ENCODE peak calls at places on chromosomes 6 and 20, in nine cellular contexts. S is esophagus muscularis mucosa, W is ovary, U is HepG2, Z is tibial nerve, O is stomach, B is GM12878, L is SK-N-SH, H is H1. X is an unnamed sample.
A peak's percentile ranks its signal among the peaks of the same experiment; 100 is the strongest.

GRCh38 chr6:138970856-138971425 is 17.1 kb downstream of the REPS1 start:
- DNase-seq in S (no peak), W (no peak), U (no peak), Z (no peak), O (no peak), B (no peak), L (no peak), H (no peak), X (no peak)

GRCh38 chr6:157632821-157633220 is 190.2 kb upstream of the SNX9 start:
- DNase-seq in S (no peak), W (no peak), U (no peak), Z (no peak), O (no peak), B (no peak), L (no peak), H (no peak), X (no peak)

GRCh38 chr6:117346142-117346930 is 79.4 kb downstream of the ROS1 start:
- DNase-seq in S (no peak), W (no peak), U (peak; percentile 23), Z (no peak), O (no peak), B (no peak), L (peak; percentile 3), H (no peak), X (no peak)

GRCh38 chr6:126180585-126180984 is 159.3 kb upstream of the CENPW start:
- DNase-seq in S (no peak), W (no peak), U (peak; percentile 52), Z (no peak), O (no peak), B (peak; percentile 25), L (no peak), H (no peak), X (no peak)

GRCh38 chr6:73234732-73235131 is 9.4 kb upstream of the KHDC1L start:
- DNase-seq in S (no peak), W (no peak), U (no peak), Z (no peak), O (no peak), B (no peak), L (no peak), H (no peak), X (no peak)

GRCh38 chr6:153980176-153980575 is 58.9 kb upstream of the OPRM1 start:
- DNase-seq in S (no peak), W (no peak), U (no peak), Z (no peak), O (no peak), B (no peak), L (no peak), H (no peak), X (no peak)

GRCh38 chr20:41440882-41441281 is 74.3 kb upstream of the EMILIN3 start:
- DNase-seq in S (no peak), W (no peak), U (no peak), Z (no peak), O (no peak), B (no peak), L (no peak), H (no peak), X (no peak)

GRCh38 chr6:31899882-31900722 is 1.8 kb downstream of the ZBTB12 start:
- DNase-seq in S (no peak), W (no peak), U (no peak), Z (no peak), O (no peak), B (no peak), L (no peak), H (no peak), X (no peak)

GRCh38 chr6:168615837-168616236 is 174.9 kb downstream of the SMOC2 start:
- DNase-seq in S (no peak), W (no peak), U (no peak), Z (no peak), O (peak; percentile 44), B (no peak), L (no peak), H (no peak), X (no peak)

GRCh38 chr6:11822346-11822745 is 43.7 kb upstream of the ADTRP start:
- DNase-seq in S (no peak), W (no peak), U (no peak), Z (no peak), O (no peak), B (no peak), L (no peak), H (no peak), X (no peak)

GRCh38 chr20:57347393-57347792 is 3.7 kb upstream of the RAE1 start:
- DNase-seq in S (no peak), W (no peak), U (no peak), Z (no peak), O (no peak), B (no peak), L (no peak), H (no peak), X (no peak)

GRCh38 chr20:57352305-57352704 is 1.2 kb downstream of the RAE1 start:
- DNase-seq in S (no peak), W (no peak), U (no peak), Z (no peak), O (no peak), B (no peak), L (no peak), H (no peak), X (no peak)

GRCh38 chr20:57346477-57346876 is 4.6 kb upstream of the RAE1 start:
- DNase-seq in S (no peak), W (peak; percentile 78), U (peak; percentile 69), Z (peak; percentile 87), O (peak; percentile 79), B (no peak), L (peak; percentile 65), H (peak; percentile 62), X (peak; percentile 77)

GRCh38 chr20:57351042-57351783 is at the start of gene RAE1:
- DNase-seq in S (peak; percentile 97), W (peak; percentile 87), U (peak; percentile 95), Z (peak; percentile 80), O (peak; percentile 94), B (peak; percentile 68), L (peak; percentile 88), H (peak; percentile 38), X (peak; percentile 94)

DNA sequence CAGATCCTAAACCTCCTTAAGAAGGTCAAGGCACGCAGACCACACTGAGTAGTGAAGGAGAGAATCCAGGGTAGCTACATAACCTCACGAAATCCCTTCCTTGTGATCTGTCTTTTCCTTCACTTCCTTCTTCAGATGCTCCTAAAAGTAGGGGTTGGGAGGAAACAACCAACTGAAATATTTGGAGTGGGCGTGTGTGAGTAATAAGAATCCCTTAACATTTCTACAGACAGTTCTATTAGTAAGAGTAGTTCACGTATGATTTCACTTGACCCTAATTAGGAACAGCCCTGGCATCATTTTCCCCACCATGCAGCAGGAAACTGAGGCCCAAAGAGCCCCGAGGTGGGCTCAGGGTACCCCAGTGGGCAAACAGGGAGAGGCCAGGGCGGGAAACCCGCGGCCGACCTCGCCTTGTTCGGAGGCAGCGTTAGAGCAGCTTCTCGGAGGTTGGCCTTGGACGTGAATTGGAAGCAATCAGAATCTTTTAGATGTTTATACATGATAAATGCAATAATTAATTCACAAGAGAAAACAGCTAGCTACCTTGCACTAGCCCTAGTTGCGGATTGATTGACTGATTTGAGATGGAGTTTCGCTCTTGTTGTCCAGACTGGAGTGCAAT is 857 bp upstream of the RAE1 start:
- DNase-seq in S (no peak), W (peak; percentile 30), U (no peak), Z (no peak), O (no peak), B (no peak), L (no peak), H (no peak), X (no peak)
- H3K27ac ChIP-seq in S (peak overlapping the region; percentile 54), W (no peak overlapping the region), U (no peak overlapping the region), Z (no peak overlapping the region), O (peak overlapping the region; percentile 38), B (no peak overlapping the region), L (no peak overlapping the region), H (no peak overlapping the region), X (peak overlapping the region; percentile 51)

DNA sequence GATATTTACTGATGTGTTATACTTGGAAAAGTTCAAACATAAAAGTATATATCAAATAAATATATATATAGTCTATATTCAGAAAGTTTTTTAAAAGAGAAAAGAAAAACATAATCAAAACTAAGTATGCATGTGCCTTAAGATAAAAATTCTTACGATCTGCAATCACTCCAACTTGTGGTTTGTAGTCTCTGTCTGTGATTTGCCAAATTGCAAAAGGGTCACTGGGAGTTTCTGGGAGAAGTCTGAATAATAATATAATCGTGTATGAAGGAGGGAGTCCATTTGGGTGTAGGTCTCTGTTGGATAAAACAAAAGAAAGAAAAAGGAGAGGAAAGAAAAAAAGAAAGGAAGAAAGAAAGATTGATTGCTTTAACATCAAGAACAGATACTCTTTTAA is 92.4 kb downstream of the COL12A1 start:
- DNase-seq in S (no peak), W (no peak), U (no peak), Z (no peak), O (no peak), B (no peak), L (no peak), H (no peak), X (no peak)
- H3K36me3 ChIP-seq in S (no peaks in the 10 kb centered on the region), W (no peaks in the 10 kb centered on the region), U (no peaks in the 10 kb centered on the region), Z (no peaks in the 10 kb centered on the region), O (no peaks in the 10 kb centered on the region), B (no peaks in the 10 kb centered on the region), L (no peaks in the 10 kb centered on the region), H (no peaks in the 10 kb centered on the region), X (no peaks in the 10 kb centered on the region)

GRCh38 chr6:26126394-26127221 is 39.4 kb downstream of the HFE start:
- DNase-seq in S (no peak), W (peak; percentile 27), U (no peak), Z (no peak), O (no peak), B (no peak), L (no peak), H (no peak), X (peak; percentile 26)
- TF ChIP-seq EP300 in S (no peak), W (no peak), U (no peak), Z (no peak), O (no peak), B (no peak), L (no peak), H (no peak), X (no peak)

GRCh38 chr6:41728954-41729353 is 6.5 kb downstream of the TFEB start:
- DNase-seq in S (no peak), W (no peak), U (no peak), Z (no peak), O (no peak), B (no peak), L (no peak), H (no peak), X (no peak)

GRCh38 chr6:41729624-41730023 is 5.8 kb downstream of the TFEB start:
- DNase-seq in S (no peak), W (no peak), U (no peak), Z (no peak), O (no peak), B (no peak), L (no peak), H (no peak), X (no peak)

GRCh38 chr6:41728073-41728936 is 7.1 kb downstream of the TFEB start:
- DNase-seq in S (no peak), W (no peak), U (peak; percentile 58), Z (no peak), O (peak; percentile 59), B (no peak), L (no peak), H (no peak), X (peak; percentile 77)

GRCh38 chr6:41726876-41727275 is 8.5 kb downstream of the TFEB start:
- DNase-seq in S (no peak), W (no peak), U (no peak), Z (no peak), O (no peak), B (no peak), L (no peak), H (no peak), X (no peak)

DNA sequence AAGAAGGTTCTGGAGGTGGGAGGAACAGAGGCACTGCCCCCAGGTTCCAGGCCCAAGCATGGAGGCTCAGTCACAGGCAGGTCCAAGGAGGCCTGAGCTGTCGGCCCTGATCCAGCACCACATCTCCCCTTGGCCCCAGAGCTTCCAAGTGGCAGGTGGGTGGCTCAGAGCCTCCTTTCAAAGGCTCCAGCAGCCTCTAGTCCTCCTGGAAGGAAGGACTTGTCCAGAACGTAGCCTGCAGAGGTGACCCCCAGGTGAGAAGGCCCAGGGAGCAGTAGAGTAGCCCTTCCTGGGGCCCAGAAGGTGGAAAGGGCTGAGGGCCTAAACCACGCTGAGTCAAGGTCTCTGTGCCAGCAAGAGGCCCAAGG is 7.7 kb downstream of the TFEB start:
- DNase-seq in S (no peak), W (no peak), U (no peak), Z (no peak), O (no peak), B (no peak), L (no peak), H (no peak), X (no peak)
- H3K27ac ChIP-seq in S (no peak overlapping the region), W (no peak overlapping the region), U (peak overlapping the region; percentile 49), Z (peak overlapping the region; percentile 34), O (peak overlapping the region; percentile 39), B (peak overlapping the region; percentile 98), L (no peak overlapping the region), H (no peak overlapping the region), X (peak overlapping the region; percentile 53)

X was measured in transverse colon.